ENCODE peak calls at places on chromosomes 3 and 15, in nine cellular contexts. R, B, T, I, N, D, W, G and L are unnamed samples.

GRCh38 chr3:192879346-192880031 is 38.2 kb downstream of the MB21D2 start:
- DNase-seq in R (no peak), W (peak), I (no peak), G (peak), B (no peak), D (no peak), T (no peak), N (peak), L (no peak)

GRCh38 chr3:171353423-171353822 is 106.8 kb downstream of the TNIK start:
- DNase-seq in N (peak), R (no peak), I (no peak), W (no peak), B (no peak), T (no peak), G (no peak), D (no peak), L (no peak)

GRCh38 chr3:69216981-69217380 is 94.6 kb upstream of the LMOD3 start:
- DNase-seq in T (no peak), B (no peak), N (no peak), W (no peak), D (no peak), R (no peak), G (no peak), I (no peak), L (no peak)

GRCh38 chr15:77944002-77944867 is 133.3 kb downstream of the TBC1D2B start:
- DNase-seq in T (peak), D (peak), W (peak), N (peak), R (peak), B (peak), G (peak), I (peak), L (peak)

GRCh38 chr15:25243800-25244097 is 195.1 kb downstream of the UBE3A start:
- DNase-seq in G (no peak), W (no peak), B (no peak), D (no peak), R (no peak), I (peak), N (no peak), T (no peak), L (no peak)

GRCh38 chr3:53030864-53031445 is 14.9 kb downstream of the SFMBT1 start:
- DNase-seq in N (no peak), W (no peak), I (no peak), R (no peak), T (peak), G (peak), D (no peak), B (no peak), L (no peak)

GRCh38 chr3:128725932-128726690 is at the start of gene RAB7A:
- DNase-seq in N (peak), G (peak), B (peak), T (peak), I (peak), R (peak), W (peak), D (peak), L (peak)

GRCh38 chr3:57646723-57647122 is 46.2 kb downstream of the DENND6A start:
- DNase-seq in R (no peak), N (peak), T (peak), G (no peak), D (no peak), I (no peak), B (no peak), W (peak), L (peak)

GRCh38 chr15:82850731-82851130 is 41.3 kb downstream of the WHAMM start:
- DNase-seq in G (no peak), T (no peak), R (no peak), N (no peak), I (no peak), D (no peak), W (no peak), B (no peak), L (no peak)

GRCh38 chr3:195820186-195820585 is 8.5 kb upstream of the MUC4 start:
- DNase-seq in D (no peak), T (no peak), G (no peak), W (no peak), B (no peak), R (no peak), I (no peak), N (no peak), L (no peak)

GRCh38 chr3:103247459-103247858 is 812.6 kb downstream of the ZPLD1 start:
- DNase-seq in D (no peak), G (no peak), R (no peak), B (no peak), I (no peak), N (no peak), T (no peak), W (no peak), L (no peak)

GRCh38 chr3:102059145-102059943 is 210.0 kb downstream of the NFKBIZ start:
- DNase-seq in I (no peak), N (no peak), D (no peak), W (no peak), R (peak), G (no peak), T (peak), B (no peak), L (no peak)

GRCh38 chr15:71732636-71733035 is 77.7 kb upstream of the NR2E3 start:
- DNase-seq in N (no peak), D (no peak), R (no peak), T (peak), W (no peak), G (no peak), I (no peak), B (no peak), L (no peak)

GRCh38 chr15:95760508-95760907 is 570.0 kb upstream of the NR2F2 start:
- DNase-seq in W (peak), T (no peak), N (no peak), D (no peak), B (no peak), R (no peak), I (no peak), G (peak), L (peak)

GRCh38 chr3:37642959-37643598 is 218.6 kb upstream of the CTDSPL start:
- DNase-seq in N (no peak), D (no peak), B (no peak), G (no peak), I (no peak), W (no peak), T (no peak), R (no peak), L (no peak)

GRCh38 chr3:47791193-47791855 is 9.6 kb upstream of the SMARCC1 start:
- DNase-seq in D (no peak), I (peak), R (no peak), G (no peak), W (no peak), N (no peak), T (no peak), B (no peak), L (no peak)

GRCh38 chr15:58410353-58410752 is 21.4 kb upstream of the LIPC start:
- DNase-seq in D (peak), W (no peak), B (no peak), R (no peak), N (no peak), I (no peak), G (no peak), T (peak), L (no peak)

GRCh38 chr3:184001761-184002160 is 15.9 kb downstream of the ABCC5 start:
- DNase-seq in G (no peak), N (no peak), D (no peak), W (peak), T (no peak), B (no peak), I (no peak), R (no peak), L (no peak)

GRCh38 chr3:42964286-42964685 is 14.8 kb upstream of the GASK1A start:
- DNase-seq in W (no peak), I (no peak), T (no peak), B (no peak), D (no peak), G (no peak), N (no peak), R (no peak), L (no peak)

GRCh38 chr3:141050913-141051632 is at the start of gene SPSB4:
- DNase-seq in D (peak), R (no peak), N (peak), T (peak), W (peak), B (no peak), I (peak), G (peak), L (peak)

GRCh38 chr3:9500108-9501050 is 53.2 kb downstream of the LHFPL4 start:
- DNase-seq in N (peak), G (peak), R (peak), W (peak), D (no peak), B (no peak), T (peak), I (peak), L (peak)

GRCh38 chr3:72036899-72037298 is 252.0 kb upstream of the PROK2 start:
- DNase-seq in N (peak), B (no peak), R (no peak), I (no peak), W (no peak), T (no peak), D (no peak), G (no peak), L (no peak)

GRCh38 chr3:123027292-123028232 is at the start of gene SEMA5B:
- DNase-seq in N (no peak), I (peak), W (peak), R (peak), G (peak), T (no peak), B (peak), D (no peak), L (peak)

GRCh38 chr3:182937293-182938051 is 42.9 kb downstream of the DCUN1D1 start:
- DNase-seq in G (no peak), R (peak), I (no peak), W (no peak), D (no peak), N (no peak), T (peak), B (no peak), L (no peak)

GRCh38 chr3:97121386-97121785 is 307.0 kb downstream of the EPHA6 start:
- DNase-seq in I (no peak), N (no peak), G (no peak), R (no peak), D (no peak), B (no peak), W (no peak), T (no peak), L (no peak)

GRCh38 chr15:29034593-29035364 is 149.0 kb downstream of the APBA2 start:
- DNase-seq in D (no peak), I (no peak), R (no peak), T (no peak), G (no peak), B (no peak), N (no peak), W (no peak), L (no peak)

GRCh38 chr15:72474912-72475601 is 927 bp downstream of the ARIH1 start:
- DNase-seq in I (peak), T (peak), N (peak), W (peak), D (peak), R (peak), G (peak), B (peak), L (peak)

GRCh38 chr3:105878061-105878460 is 9.2 kb upstream of the CBLB start:
- DNase-seq in I (no peak), N (peak), W (no peak), B (no peak), T (no peak), R (no peak), D (no peak), G (peak), L (no peak)

GRCh38 chr3:66609660-66610547 is 109.1 kb upstream of the LRIG1 start:
- DNase-seq in G (peak), I (no peak), B (peak), R (no peak), T (peak), N (peak), D (peak), W (no peak), L (no peak)

GRCh38 chr3:55329849-55330248 is 157.3 kb downstream of the WNT5A start:
- DNase-seq in N (peak), W (peak), B (no peak), R (no peak), I (no peak), D (no peak), T (no peak), G (no peak), L (no peak)

GRCh38 chr3:52707585-52707984 is 1.7 kb downstream of the SPCS1 start:
- DNase-seq in G (no peak), R (peak), W (no peak), N (no peak), B (no peak), D (no peak), I (no peak), T (no peak), L (no peak)